ENCODE peak calls at places on chromosomes 4 and X, in five cellular contexts. Y is GM06990; L is CD4-positive, alpha-beta memory T cell; F is effector CD4-positive, alpha-beta T cell; T is transverse colon. E is an unnamed sample.

GRCh38 chr4:158299459-158300007 is 89.2 kb downstream of the TMEM144 start:
- DNase-seq in L (no peak), Y (no peak), T (no peak), F (no peak), E (no peak)

GRCh38 chr4:89434364-89434988 is 126.9 kb upstream of the GPRIN3 start:
- DNase-seq in Y (no peak), F (no peak), L (peak; percentile 58), T (no peak), E (peak; percentile 6)

GRCh38 chrX:69293776-69294601 is 128.7 kb upstream of the PJA1 start:
- DNase-seq in Y (no peak), T (no peak), L (no peak), F (no peak), E (peak; percentile 22)

GRCh38 chrX:14476169-14476568 is 53.2 kb upstream of the GLRA2 start:
- DNase-seq in L (no peak), T (no peak), F (no peak), Y (no peak), E (no peak)

GRCh38 chrX:5390376-5390775 is 838.3 kb downstream of the NLGN4X start:
- DNase-seq in Y (no peak), T (no peak), F (no peak), L (no peak), E (no peak)

GRCh38 chr4:69760455-69760854 is at the start of gene SULT1B1:
- DNase-seq in F (peak; percentile 18), T (peak; percentile 73), L (peak; percentile 64), Y (no peak), E (peak; percentile 42)

GRCh38 chrX:44330227-44330626 is 13.2 kb downstream of the EFHC2 start:
- DNase-seq in L (peak; percentile 24), Y (no peak), F (no peak), T (no peak), E (no peak)

GRCh38 chr4:88900432-88900831 is 156.6 kb downstream of the FAM13A start:
- DNase-seq in T (no peak), Y (no peak), F (no peak), L (no peak), E (no peak)

GRCh38 chr4:181372014-181372413 is 871.2 kb upstream of the TENM3 start:
- DNase-seq in F (no peak), T (no peak), L (no peak), Y (no peak), E (no peak)

GRCh38 chr4:5990446-5991160 is 27.6 kb downstream of the C4orf50 start:
- DNase-seq in F (no peak), L (no peak), Y (no peak), T (no peak), E (no peak)

GRCh38 chr4:79255793-79256192 is 70.1 kb downstream of the NAA11 start:
- DNase-seq in L (no peak), Y (no peak), T (no peak), F (no peak), E (no peak)

GRCh38 chr4:26021417-26022345 is 107.7 kb downstream of the SMIM20 start:
- DNase-seq in L (no peak), F (no peak), Y (no peak), T (no peak), E (no peak)

GRCh38 chrX:10098235-10098819 is 58.4 kb upstream of the CLCN4 start:
- DNase-seq in F (peak; percentile 23), T (no peak), Y (no peak), L (peak; percentile 64), E (peak; percentile 73)

GRCh38 chrX:39969099-39969825 is 128.5 kb downstream of the BCOR start:
- DNase-seq in F (no peak), L (peak; percentile 4), Y (no peak), T (no peak), E (peak; percentile 56)

GRCh38 chr4:155582971-155583437 is 83.6 kb upstream of the GUCY1A1 start:
- DNase-seq in F (no peak), Y (no peak), T (no peak), L (peak; percentile 5), E (peak; percentile 41)

GRCh38 chr4:3261411-3262207 is 12.7 kb downstream of the MSANTD1 start:
- DNase-seq in Y (no peak), F (no peak), T (peak; percentile 6), L (no peak), E (no peak)

GRCh38 chr4:174084981-174085380 is 198.5 kb downstream of the FBXO8 start:
- DNase-seq in T (no peak), L (no peak), F (no peak), Y (no peak), E (no peak)

GRCh38 chrX:37491686-37492085 is 79.8 kb upstream of the LANCL3 start:
- DNase-seq in Y (no peak), T (no peak), F (no peak), L (no peak), E (no peak)

GRCh38 chrX:53224860-53225797 is at the start of gene KDM5C:
- DNase-seq in T (peak; percentile 95), Y (peak; percentile 89), F (peak; percentile 89), L (peak; percentile 96), E (peak; percentile 86)

GRCh38 chr4:25457053-25457715 is 80.1 kb downstream of the ANAPC4 start:
- DNase-seq in T (no peak), Y (no peak), F (no peak), L (no peak), E (no peak)

GRCh38 chr4:177611974-177612664 is 169.9 kb upstream of the AGA start:
- DNase-seq in T (no peak), F (no peak), L (no peak), Y (no peak), E (no peak)

GRCh38 chr4:6608758-6609414 is 31.6 kb upstream of the MRFAP1 start:
- DNase-seq in F (no peak), T (no peak), Y (no peak), L (no peak), E (peak; percentile 23)

GRCh38 chr4:137740192-137740591 is 207.9 kb upstream of the PCDH18 start:
- DNase-seq in L (no peak), F (no peak), Y (no peak), T (no peak), E (no peak)

GRCh38 chr4:38609614-38610013 is 54.4 kb upstream of the KLF3 start:
- DNase-seq in L (no peak), Y (no peak), T (peak; percentile 26), F (no peak), E (no peak)

GRCh38 chr4:112801341-112801740 is 164.4 kb downstream of the LARP7 start:
- DNase-seq in Y (no peak), L (no peak), T (no peak), F (no peak), E (no peak)

GRCh38 chr4:142282870-142283431 is 563.1 kb downstream of the INPP4B start:
- DNase-seq in L (peak; percentile 45), Y (no peak), T (no peak), F (peak; percentile 14), E (peak; percentile 14)

GRCh38 chrX:71622347-71623104 is 4.2 kb upstream of the CXCR3 start:
- DNase-seq in L (peak; percentile 82), T (peak; percentile 87), Y (peak; percentile 82), F (peak; percentile 62), E (peak; percentile 72)

GRCh38 chrX:119753639-119754257 is 4.6 kb upstream of the SOWAHD start:
- DNase-seq in T (peak; percentile 32), L (peak; percentile 84), Y (no peak), F (peak; percentile 53), E (peak; percentile 61)

GRCh38 chrX:53481093-53481492 is 46.9 kb upstream of the HSD17B10 start:
- DNase-seq in L (no peak), Y (no peak), T (peak; percentile 19), F (no peak), E (peak; percentile 17)

GRCh38 chrX:48493890-48494364 is 14.9 kb upstream of the PORCN start:
- DNase-seq in L (no peak), T (no peak), F (no peak), Y (no peak), E (no peak)

GRCh38 chr4:27985522-27985921 is 1124.9 kb downstream of the STIM2 start:
- DNase-seq in Y (no peak), L (no peak), F (no peak), T (no peak), E (no peak)

GRCh38 chrX:55524487-55524886 is 34.8 kb upstream of the USP51 start:
- DNase-seq in F (no peak), L (no peak), T (no peak), Y (no peak), E (no peak)

GRCh38 chr4:87409420-87409939 is 12.9 kb upstream of the NUDT9 start:
- DNase-seq in T (no peak), F (no peak), L (no peak), Y (no peak), E (no peak)

GRCh38 chr4:24394041-24394440 is 190.3 kb downstream of the DHX15 start:
- DNase-seq in Y (no peak), T (no peak), F (no peak), L (no peak), E (no peak)

GRCh38 chr4:123043013-123043412 is 120.6 kb upstream of the NUDT6 start:
- DNase-seq in T (no peak), L (no peak), Y (no peak), F (no peak), E (no peak)

GRCh38 chrX:40154853-40155616 is 57.3 kb upstream of the BCOR start:
- DNase-seq in L (no peak), T (peak; percentile 66), F (no peak), Y (no peak), E (no peak)